ENCODE peak calls at places on chromosomes 6 and 20, in nine cellular contexts. One of them, this sample, is unnamed.

GRCh38 chr6:168150551-168151444 is 71.8 kb upstream of the FRMD1 start:
- DNase-seq in HFFc6: no peak
- DNase-seq in fibroblast of pulmonary artery: no peak
- DNase-seq in cardiac muscle cell: peak
- DNase-seq in RWPE1: no peak
- DNase-seq in stomach: no peak
- DNase-seq in mucosa of descending colon: peak
- DNase-seq in IMR-90: no peak
- DNase-seq in lower leg skin: peak
- DNase-seq in this sample: peak

GRCh38 chr6:141464490-141464889 is 668.2 kb upstream of the GJE1 start:
- DNase-seq in HFFc6: peak
- DNase-seq in fibroblast of pulmonary artery: peak
- DNase-seq in cardiac muscle cell: peak
- DNase-seq in RWPE1: no peak
- DNase-seq in stomach: no peak
- DNase-seq in mucosa of descending colon: no peak
- DNase-seq in IMR-90: peak
- DNase-seq in lower leg skin: no peak
- DNase-seq in this sample: no peak

GRCh38 chr6:43702522-43703440 is 15.2 kb upstream of the MRPS18A start:
- DNase-seq in HFFc6: peak
- DNase-seq in fibroblast of pulmonary artery: peak
- DNase-seq in cardiac muscle cell: peak
- DNase-seq in RWPE1: peak
- DNase-seq in stomach: peak
- DNase-seq in mucosa of descending colon: peak
- DNase-seq in IMR-90: peak
- DNase-seq in lower leg skin: peak
- DNase-seq in this sample: peak

GRCh38 chr6:55913213-55914195 is 38.1 kb upstream of the BMP5 start:
- DNase-seq in HFFc6: no peak
- DNase-seq in fibroblast of pulmonary artery: peak
- DNase-seq in cardiac muscle cell: no peak
- DNase-seq in RWPE1: no peak
- DNase-seq in stomach: no peak
- DNase-seq in mucosa of descending colon: no peak
- DNase-seq in IMR-90: peak
- DNase-seq in lower leg skin: no peak
- DNase-seq in this sample: no peak

GRCh38 chr20:63498950-63499332 is at the start of gene EEF1A2:
- DNase-seq in HFFc6: no peak
- DNase-seq in fibroblast of pulmonary artery: no peak
- DNase-seq in cardiac muscle cell: no peak
- DNase-seq in RWPE1: no peak
- DNase-seq in stomach: peak
- DNase-seq in mucosa of descending colon: no peak
- DNase-seq in IMR-90: no peak
- DNase-seq in lower leg skin: no peak
- DNase-seq in this sample: peak

GRCh38 chr6:87645080-87645479 is 55.1 kb downstream of the ORC3 start:
- DNase-seq in HFFc6: no peak
- DNase-seq in fibroblast of pulmonary artery: no peak
- DNase-seq in cardiac muscle cell: no peak
- DNase-seq in RWPE1: no peak
- DNase-seq in stomach: no peak
- DNase-seq in mucosa of descending colon: no peak
- DNase-seq in IMR-90: no peak
- DNase-seq in lower leg skin: no peak
- DNase-seq in this sample: no peak

GRCh38 chr6:14258117-14258516 is 140.5 kb downstream of the CD83 start:
- DNase-seq in HFFc6: no peak
- DNase-seq in fibroblast of pulmonary artery: no peak
- DNase-seq in cardiac muscle cell: no peak
- DNase-seq in RWPE1: no peak
- DNase-seq in stomach: no peak
- DNase-seq in mucosa of descending colon: no peak
- DNase-seq in IMR-90: no peak
- DNase-seq in lower leg skin: no peak
- DNase-seq in this sample: no peak

GRCh38 chr6:74519172-74519571 is 686.7 kb downstream of the COL12A1 start:
- DNase-seq in HFFc6: peak
- DNase-seq in fibroblast of pulmonary artery: peak
- DNase-seq in cardiac muscle cell: peak
- DNase-seq in RWPE1: peak
- DNase-seq in stomach: no peak
- DNase-seq in mucosa of descending colon: no peak
- DNase-seq in IMR-90: peak
- DNase-seq in lower leg skin: no peak
- DNase-seq in this sample: no peak

GRCh38 chr6:46932941-46933340 is 11.2 kb upstream of the ADGRF5 start:
- DNase-seq in HFFc6: no peak
- DNase-seq in fibroblast of pulmonary artery: peak
- DNase-seq in cardiac muscle cell: peak
- DNase-seq in RWPE1: no peak
- DNase-seq in stomach: no peak
- DNase-seq in mucosa of descending colon: no peak
- DNase-seq in IMR-90: no peak
- DNase-seq in lower leg skin: no peak
- DNase-seq in this sample: peak

DNA sequence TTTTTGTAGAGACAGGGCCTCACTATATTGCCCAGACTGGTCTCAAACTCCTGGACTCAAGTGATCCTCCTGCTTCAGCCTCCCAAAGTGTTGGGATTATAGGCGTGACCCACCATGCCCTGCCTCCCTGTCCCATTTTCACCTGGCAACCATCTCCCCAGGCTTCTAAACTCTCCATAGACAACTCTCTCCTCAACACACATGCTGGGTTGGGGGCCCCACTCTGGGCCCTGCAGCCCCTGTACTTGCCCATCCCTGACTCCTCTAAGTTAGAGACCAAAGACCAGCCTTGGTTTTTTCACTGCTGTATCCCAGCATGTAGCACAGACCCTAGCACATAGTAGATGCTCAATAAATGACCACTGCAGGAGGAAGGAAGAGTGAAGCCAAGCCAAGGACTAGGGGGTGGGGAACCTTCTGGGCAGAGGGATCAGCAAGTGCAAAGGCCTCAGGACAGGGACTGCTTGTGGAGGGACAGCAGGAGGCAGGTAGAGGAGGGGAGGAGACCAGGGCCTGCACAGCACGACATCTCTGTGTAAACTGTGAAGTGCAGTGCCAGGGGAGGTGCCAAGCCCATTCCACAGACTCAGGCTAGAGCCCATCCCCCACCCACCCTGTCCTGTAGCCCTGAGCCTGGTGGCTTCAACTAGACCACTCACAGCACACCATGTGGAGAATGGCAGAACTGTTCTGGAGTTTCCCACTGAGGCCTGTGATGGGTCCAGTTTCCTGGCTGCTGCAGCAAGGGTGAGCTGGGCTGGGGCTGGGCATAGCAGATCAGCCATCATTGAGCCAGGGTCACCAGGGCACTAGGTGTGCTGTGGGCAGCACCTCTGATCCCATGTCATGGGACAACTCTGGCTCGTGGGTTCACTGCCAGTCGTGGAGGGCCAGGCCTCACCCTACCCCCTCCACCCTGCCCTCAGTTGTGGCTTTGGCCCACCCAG is 3.4 kb upstream of the SRC start:
- DNase-seq in HFFc6: no peak
- DNase-seq in fibroblast of pulmonary artery: no peak
- DNase-seq in cardiac muscle cell: peak
- DNase-seq in RWPE1: no peak
- DNase-seq in stomach: no peak
- DNase-seq in mucosa of descending colon: no peak
- DNase-seq in IMR-90: no peak
- DNase-seq in lower leg skin: no peak
- DNase-seq in this sample: no peak
- TF ChIP-seq CTCF in HFFc6: peak
- TF ChIP-seq CTCF in fibroblast of pulmonary artery: peak
- TF ChIP-seq CTCF in cardiac muscle cell: no peak
- TF ChIP-seq CTCF in RWPE1: no peak
- TF ChIP-seq CTCF in stomach: no peak
- TF ChIP-seq CTCF in mucosa of descending colon: no peak
- TF ChIP-seq CTCF in IMR-90: peak
- TF ChIP-seq CTCF in lower leg skin: no peak
- TF ChIP-seq CTCF in this sample: no peak

DNA sequence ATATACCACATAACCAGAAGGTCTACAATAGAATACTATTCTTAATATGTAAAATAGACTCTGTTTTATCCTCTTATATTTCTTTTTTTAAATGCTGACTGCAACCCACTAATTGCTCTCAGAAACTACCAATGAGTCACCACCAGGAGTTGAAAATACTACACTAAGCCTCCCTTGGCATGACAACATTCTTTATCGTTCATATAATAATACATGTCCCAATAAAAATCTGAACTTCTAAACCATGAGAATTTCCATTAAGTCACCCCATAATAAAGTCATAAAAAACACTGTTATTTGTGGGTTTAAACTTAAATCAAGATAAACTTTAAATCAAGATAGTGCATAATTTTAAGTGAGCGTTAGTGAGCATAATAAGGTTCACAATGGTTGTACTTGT is 4.2 kb downstream of the HACE1 start:
- DNase-seq in HFFc6: peak
- DNase-seq in fibroblast of pulmonary artery: peak
- DNase-seq in cardiac muscle cell: peak
- DNase-seq in RWPE1: peak
- DNase-seq in stomach: no peak
- DNase-seq in mucosa of descending colon: no peak
- DNase-seq in IMR-90: peak
- DNase-seq in lower leg skin: no peak
- DNase-seq in this sample: no peak
- TF ChIP-seq CTCF in HFFc6: peak
- TF ChIP-seq CTCF in fibroblast of pulmonary artery: no peak
- TF ChIP-seq CTCF in cardiac muscle cell: no peak
- TF ChIP-seq CTCF in RWPE1: no peak
- TF ChIP-seq CTCF in stomach: no peak
- TF ChIP-seq CTCF in mucosa of descending colon: no peak
- TF ChIP-seq CTCF in IMR-90: no peak
- TF ChIP-seq CTCF in lower leg skin: no peak
- TF ChIP-seq CTCF in this sample: no peak

DNA sequence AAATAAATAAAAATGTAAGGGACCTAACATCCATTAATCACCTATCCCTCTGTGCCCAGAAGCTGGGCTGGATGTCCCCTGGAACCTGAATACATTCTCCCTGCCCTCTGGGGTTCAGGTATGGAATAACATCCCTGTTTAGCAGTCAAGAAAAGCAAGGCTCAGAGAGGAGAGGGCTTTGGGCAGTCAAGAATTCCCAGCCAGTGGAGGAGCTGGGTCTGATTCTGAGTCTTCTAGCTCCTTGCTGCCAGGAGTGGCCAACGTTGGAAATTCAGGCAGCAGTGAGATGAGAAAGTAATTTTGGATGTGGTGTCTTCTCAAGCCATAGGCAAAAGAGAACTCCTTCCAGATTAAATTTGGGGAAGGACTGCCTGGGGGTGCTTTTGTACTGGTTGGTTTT is 42.6 kb upstream of the ZNFX1 start:
- DNase-seq in HFFc6: peak
- DNase-seq in fibroblast of pulmonary artery: peak
- DNase-seq in cardiac muscle cell: peak
- DNase-seq in RWPE1: peak
- DNase-seq in stomach: no peak
- DNase-seq in mucosa of descending colon: no peak
- DNase-seq in IMR-90: peak
- DNase-seq in lower leg skin: no peak
- DNase-seq in this sample: peak
- TF ChIP-seq CTCF in HFFc6: peak
- TF ChIP-seq CTCF in fibroblast of pulmonary artery: peak
- TF ChIP-seq CTCF in cardiac muscle cell: peak
- TF ChIP-seq CTCF in RWPE1: peak
- TF ChIP-seq CTCF in stomach: no peak
- TF ChIP-seq CTCF in mucosa of descending colon: no peak
- TF ChIP-seq CTCF in IMR-90: no peak
- TF ChIP-seq CTCF in lower leg skin: no peak
- TF ChIP-seq CTCF in this sample: peak

GRCh38 chr6:157326979-157327378 is 3.7 kb upstream of the TMEM242 start:
- DNase-seq in HFFc6: no peak
- DNase-seq in fibroblast of pulmonary artery: peak
- DNase-seq in cardiac muscle cell: peak
- DNase-seq in RWPE1: no peak
- DNase-seq in stomach: no peak
- DNase-seq in mucosa of descending colon: no peak
- DNase-seq in IMR-90: peak
- DNase-seq in lower leg skin: no peak
- DNase-seq in this sample: no peak

GRCh38 chr6:157325069-157325805 is 1.9 kb upstream of the TMEM242 start:
- DNase-seq in HFFc6: peak
- DNase-seq in fibroblast of pulmonary artery: no peak
- DNase-seq in cardiac muscle cell: peak
- DNase-seq in RWPE1: no peak
- DNase-seq in stomach: no peak
- DNase-seq in mucosa of descending colon: no peak
- DNase-seq in IMR-90: peak
- DNase-seq in lower leg skin: no peak
- DNase-seq in this sample: no peak

GRCh38 chr6:157323114-157323923 is at the start of gene TMEM242:
- DNase-seq in HFFc6: peak
- DNase-seq in fibroblast of pulmonary artery: peak
- DNase-seq in cardiac muscle cell: peak
- DNase-seq in RWPE1: peak
- DNase-seq in stomach: peak
- DNase-seq in mucosa of descending colon: peak
- DNase-seq in IMR-90: peak
- DNase-seq in lower leg skin: peak
- DNase-seq in this sample: peak

GRCh38 chr6:157322792-157323113 is 566 bp downstream of the TMEM242 start:
- DNase-seq in HFFc6: no peak
- DNase-seq in fibroblast of pulmonary artery: no peak
- DNase-seq in cardiac muscle cell: no peak
- DNase-seq in RWPE1: no peak
- DNase-seq in stomach: no peak
- DNase-seq in mucosa of descending colon: no peak
- DNase-seq in IMR-90: no peak
- DNase-seq in lower leg skin: no peak
- DNase-seq in this sample: no peak

DNA sequence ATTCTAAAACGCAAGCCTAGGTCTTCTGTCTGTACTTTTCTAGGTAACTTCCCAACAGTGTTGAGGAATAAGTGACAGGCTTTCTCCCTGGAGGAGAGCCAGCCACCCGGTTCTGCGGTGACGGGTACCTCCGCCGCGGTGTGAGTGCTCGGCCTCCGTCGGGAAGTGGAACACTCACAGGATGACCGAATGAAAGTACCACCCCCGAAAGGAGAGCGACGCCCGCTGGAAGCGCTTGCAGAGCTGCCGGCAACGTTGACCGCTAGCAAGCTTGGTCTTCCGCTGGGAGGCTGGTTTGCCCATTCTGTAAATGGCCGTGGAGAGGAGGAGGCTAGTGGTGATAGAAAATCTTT is 581 bp upstream of the TMEM242 start:
- DNase-seq in HFFc6: peak
- DNase-seq in fibroblast of pulmonary artery: peak
- DNase-seq in cardiac muscle cell: peak
- DNase-seq in RWPE1: peak
- DNase-seq in stomach: peak
- DNase-seq in mucosa of descending colon: peak
- DNase-seq in IMR-90: peak
- DNase-seq in lower leg skin: peak
- DNase-seq in this sample: peak
- TF ChIP-seq CTCF in HFFc6: no peak
- TF ChIP-seq CTCF in fibroblast of pulmonary artery: peak
- TF ChIP-seq CTCF in cardiac muscle cell: no peak
- TF ChIP-seq CTCF in RWPE1: peak
- TF ChIP-seq CTCF in stomach: no peak
- TF ChIP-seq CTCF in mucosa of descending colon: no peak
- TF ChIP-seq CTCF in IMR-90: peak
- TF ChIP-seq CTCF in lower leg skin: no peak
- TF ChIP-seq CTCF in this sample: no peak